ENCODE peak calls at places on chromosomes 11 and 22, in nine cellular contexts. R, U, N, B, W, X, C, H and G are unnamed samples.

GRCh38 chr11:65355776-65356393 is 1.3 kb downstream of the TIGD3 start:
- DNase-seq in N (peak), R (peak), H (no peak), U (peak), B (no peak), C (no peak), W (no peak), X (no peak), G (peak)

GRCh38 chr11:6813651-6814050 is 14.2 kb upstream of the OR6A2 start:
- DNase-seq in C (no peak), N (no peak), H (no peak), W (no peak), U (no peak), X (no peak), R (peak), B (no peak), G (no peak)

GRCh38 chr22:30185129-30185528 is 61.4 kb downstream of the LIF start:
- DNase-seq in H (no peak), X (no peak), B (no peak), N (no peak), C (no peak), R (no peak), W (peak), U (no peak), G (peak)

GRCh38 chr11:16001899-16002426 is 354.4 kb downstream of the SOX6 start:
- DNase-seq in U (no peak), C (no peak), H (no peak), X (no peak), N (peak), R (peak), W (peak), B (peak), G (peak)

GRCh38 chr11:813440-814096 is 3.8 kb downstream of the RPLP2 start:
- DNase-seq in U (no peak), B (no peak), H (no peak), W (no peak), N (no peak), R (no peak), C (no peak), X (no peak), G (no peak)

GRCh38 chr11:87924125-87924524 is 251.1 kb downstream of the RAB38 start:
- DNase-seq in C (no peak), H (no peak), U (no peak), R (no peak), B (no peak), W (no peak), N (no peak), X (no peak), G (no peak)

GRCh38 chr11:68942751-68943271 is 38.0 kb downstream of the MRGPRD start:
- DNase-seq in W (no peak), N (no peak), H (no peak), C (no peak), R (no peak), U (no peak), B (no peak), X (no peak), G (no peak)

GRCh38 chr11:73297231-73297590 is 10.9 kb upstream of the ARHGEF17 start:
- DNase-seq in C (no peak), B (no peak), X (no peak), U (no peak), H (no peak), W (no peak), N (no peak), R (no peak), G (no peak)